ENCODE peak calls at places on chromosomes 13 and 19, in eight cellular contexts. P is kidney glomerular epithelial cell, H is NCI-H345, C is fibroblast of mammary gland, E is amygdala, V is HFF-Myc, D is NCI-H2227 treated with DMSO at 0.1 percent for 48 hours, B is M059J. M is an unnamed sample.

GRCh38 chr13:99961634-99962033 is 9.9 kb downstream of the ZIC5 start:
- DNase-seq in P (no peak), H (no peak), C (no peak), E (no peak), V (no peak), D (no peak), B (no peak), M (no peak)

GRCh38 chr13:20782116-20782708 is 8.5 kb upstream of the EEF1AKMT1 start:
- DNase-seq in P (no peak), H (no peak), C (no peak), E (no peak), V (no peak), D (no peak), B (no peak), M (no peak)

GRCh38 chr19:2129892-2130770 is 21.2 kb downstream of the AP3D1 start:
- DNase-seq in P (no peak), H (no peak), C (no peak), E (no peak), V (no peak), D (no peak), B (no peak), M (no peak)

GRCh38 chr13:96214804-96215445 is 125.0 kb downstream of the HS6ST3 start:
- DNase-seq in P (peak; percentile 9), H (no peak), C (no peak), E (no peak), V (no peak), D (no peak), B (peak; percentile 64), M (no peak)

GRCh38 chr13:109743706-109744453 is 42.5 kb downstream of the IRS2 start:
- DNase-seq in P (peak; percentile 39), H (no peak), C (peak; percentile 63), E (no peak), V (peak; percentile 85), D (no peak), B (peak; percentile 67), M (no peak)

GRCh38 chr19:14002571-14003278 is 3.4 kb downstream of the RFX1 start:
- DNase-seq in P (no peak), H (no peak), C (no peak), E (no peak), V (no peak), D (no peak), B (no peak), M (peak; percentile 4)

GRCh38 chr19:7507884-7508283 is 8.0 kb upstream of the ZNF358 start:
- DNase-seq in P (peak; percentile 52), H (peak; percentile 29), C (peak; percentile 91), E (no peak), V (no peak), D (no peak), B (peak; percentile 95), M (no peak)

GRCh38 chr19:2097330-2098327 is 914 bp downstream of the IZUMO4 start:
- DNase-seq in P (no peak), H (peak; percentile 38), C (no peak), E (no peak), V (no peak), D (no peak), B (no peak), M (no peak)

GRCh38 chr13:40211586-40211968 is 454.9 kb downstream of the FOXO1 start:
- DNase-seq in P (no peak), H (no peak), C (no peak), E (no peak), V (no peak), D (no peak), B (no peak), M (no peak)

GRCh38 chr19:54388001-54388802 is 23.5 kb upstream of the LAIR1 start:
- DNase-seq in P (no peak), H (no peak), C (no peak), E (no peak), V (no peak), D (no peak), B (no peak), M (no peak)

GRCh38 chr13:38386421-38386820 is 36.8 kb downstream of the UFM1 start:
- DNase-seq in P (no peak), H (no peak), C (peak; percentile 31), E (no peak), V (no peak), D (no peak), B (no peak), M (no peak)

GRCh38 chr19:50416034-50416814 is 2.5 kb upstream of the SPIB start:
- DNase-seq in P (no peak), H (no peak), C (no peak), E (no peak), V (no peak), D (no peak), B (no peak), M (no peak)